ENCODE peak calls at places on chromosomes 7 and 10, in seven cellular contexts. Q, K, T, L, X, A and Z are unnamed samples.

GRCh38 chr10:113433711-113434110 is 119.1 kb upstream of the HABP2 start:
- DNase-seq in K (no peak), L (no peak), A (no peak), Q (no peak), T (no peak), X (no peak), Z (no peak)

GRCh38 chr7:2882111-2882510 is 38.0 kb upstream of the GNA12 start:
- DNase-seq in T (no peak), X (no peak), K (no peak), Q (no peak), L (no peak), A (no peak), Z (no peak)

GRCh38 chr7:594920-595620 is 75.4 kb upstream of the PDGFA start:
- DNase-seq in L (no peak), Q (no peak), K (no peak), T (no peak), A (no peak), X (no peak), Z (no peak)

GRCh38 chr7:131683536-131684125 is 127.2 kb upstream of the PODXL start:
- DNase-seq in T (no peak), A (no peak), X (no peak), Q (no peak), L (no peak), K (no peak), Z (no peak)

GRCh38 chr10:69479241-69479730 is 28.0 kb downstream of the TSPAN15 start:
- DNase-seq in X (no peak), L (no peak), K (no peak), A (no peak), Q (no peak), T (no peak), Z (no peak)

GRCh38 chr10:4671451-4672145 is 154.4 kb upstream of the AKR1E2 start:
- DNase-seq in T (no peak), Q (no peak), K (no peak), X (no peak), A (no peak), L (peak), Z (no peak)

GRCh38 chr10:127944256-127944655 is 37.4 kb downstream of the PTPRE start:
- DNase-seq in A (no peak), K (no peak), Q (no peak), T (no peak), X (no peak), L (no peak), Z (no peak)

GRCh38 chr7:42745357-42746022 is 166.4 kb downstream of the C7orf25 start:
- DNase-seq in Q (peak), X (no peak), L (no peak), T (no peak), K (no peak), A (no peak), Z (no peak)

GRCh38 chr7:142557971-142558582 is 191.2 kb upstream of the PRSS1 start:
- DNase-seq in L (peak), A (peak), Q (peak), K (no peak), T (no peak), X (no peak), Z (no peak)

GRCh38 chr10:119412244-119412750 is 130.2 kb downstream of the RGS10 start:
- DNase-seq in Q (no peak), K (no peak), A (no peak), X (no peak), L (peak), T (peak), Z (peak)

GRCh38 chr10:44978570-44979280 is at the start of gene DEPP1:
- DNase-seq in K (no peak), L (peak), A (no peak), Q (peak), T (peak), X (no peak), Z (no peak)

GRCh38 chr10:85604884-85605283 is 761.7 kb downstream of the GRID1 start:
- DNase-seq in T (no peak), Q (no peak), L (no peak), X (no peak), K (no peak), A (no peak), Z (no peak)

GRCh38 chr10:89813546-89813945 is 112.2 kb downstream of the KIF20B start:
- DNase-seq in T (no peak), X (no peak), K (no peak), L (no peak), Q (no peak), A (no peak), Z (no peak)

GRCh38 chr10:71214641-71215160 is 2.3 kb downstream of the UNC5B start:
- DNase-seq in K (no peak), L (no peak), A (no peak), Q (no peak), X (no peak), T (no peak), Z (no peak)

GRCh38 chr10:48607356-48608278 is 2.7 kb upstream of the ARHGAP22 start:
- DNase-seq in A (no peak), L (no peak), X (no peak), T (peak), Q (no peak), K (no peak), Z (no peak)

GRCh38 chr10:112842832-112843360 is 107.2 kb upstream of the TCF7L2 start:
- DNase-seq in L (no peak), Q (no peak), K (no peak), X (no peak), A (no peak), T (no peak), Z (no peak)

GRCh38 chr7:150446288-150446938 is 4.0 kb upstream of the GIMAP8 start:
- DNase-seq in T (peak), X (no peak), Q (no peak), A (no peak), K (no peak), L (no peak), Z (no peak)

GRCh38 chr10:59387951-59388431 is 25.6 kb upstream of the FAM13C start:
- DNase-seq in T (no peak), Q (no peak), K (peak), L (peak), X (no peak), A (no peak), Z (no peak)

GRCh38 chr10:76080406-76080805 is 649.0 kb downstream of the LRMDA start:
- DNase-seq in X (no peak), A (no peak), K (peak), Q (no peak), T (no peak), L (peak), Z (no peak)

GRCh38 chr7:77352688-77353406 is 63.3 kb downstream of the GSAP start:
- DNase-seq in Q (no peak), L (no peak), K (no peak), T (no peak), A (no peak), X (no peak), Z (no peak)

GRCh38 chr10:4685904-4686643 is 139.9 kb upstream of the AKR1E2 start:
- DNase-seq in X (no peak), Q (no peak), K (no peak), T (no peak), L (no peak), A (no peak), Z (no peak)

GRCh38 chr7:155769701-155770100 is 42.6 kb downstream of the SHH start:
- DNase-seq in L (peak), K (peak), A (no peak), Q (no peak), X (no peak), T (no peak), Z (peak)

GRCh38 chr10:126088144-126088543 is 191.8 kb downstream of the FANK1 start:
- DNase-seq in K (peak), X (no peak), L (peak), T (peak), Q (no peak), A (no peak), Z (no peak)

GRCh38 chr7:140478361-140479061 is 794 bp downstream of the MKRN1 start:
- DNase-seq in K (no peak), L (peak), Q (peak), A (peak), T (no peak), X (no peak), Z (peak)

GRCh38 chr10:12332572-12333381 is 16.6 kb upstream of the CAMK1D start:
- DNase-seq in X (no peak), L (no peak), A (no peak), Q (no peak), T (no peak), K (no peak), Z (no peak)

GRCh38 chr7:44150966-44151678 is 10.0 kb upstream of the MYL7 start:
- DNase-seq in A (no peak), X (no peak), K (no peak), L (no peak), Q (no peak), T (no peak), Z (no peak)

GRCh38 chr10:119620241-119620753 is 23.5 kb upstream of the TIAL1 start:
- DNase-seq in L (peak), T (no peak), K (no peak), Q (no peak), A (no peak), X (no peak), Z (no peak)

GRCh38 chr7:32677593-32677992 is 182.3 kb downstream of the AVL9 start:
- DNase-seq in A (no peak), T (no peak), K (no peak), L (no peak), X (no peak), Q (no peak), Z (no peak)

GRCh38 chr10:114320249-114321116 is 81.4 kb downstream of the VWA2 start:
- DNase-seq in A (no peak), X (no peak), Q (no peak), K (no peak), T (no peak), L (peak), Z (no peak)

GRCh38 chr7:100799037-100799896 is 28.1 kb downstream of the EPHB4 start:
- DNase-seq in L (peak), Q (peak), K (peak), T (no peak), A (peak), X (no peak), Z (no peak)